ENCODE peak calls at places on chromosome 1, in four cellular contexts. One of them, this sample, is unnamed.

GRCh38 chr1:223334156-223334555 is 29.8 kb downstream of the SUSD4 start:
- DNase-seq in activated T-cell treated with anti-CD3 and anti-CD28 coated beads for 24 hours: no peak
- DNase-seq in left cardiac atrium: no peak
- DNase-seq in foreskin keratinocyte: no peak
- DNase-seq in this sample: no peak

GRCh38 chr1:26378088-26378878 is 5.7 kb upstream of the ZNF683 start:
- DNase-seq in activated T-cell treated with anti-CD3 and anti-CD28 coated beads for 24 hours: peak
- DNase-seq in left cardiac atrium: peak
- DNase-seq in foreskin keratinocyte: peak
- DNase-seq in this sample: peak

GRCh38 chr1:53375440-53375839 is 47.6 kb upstream of the LRP8 start:
- DNase-seq in activated T-cell treated with anti-CD3 and anti-CD28 coated beads for 24 hours: no peak
- DNase-seq in left cardiac atrium: no peak
- DNase-seq in foreskin keratinocyte: no peak
- DNase-seq in this sample: no peak

GRCh38 chr1:31866450-31866801 is 50.6 kb upstream of the SPOCD1 start:
- DNase-seq in activated T-cell treated with anti-CD3 and anti-CD28 coated beads for 24 hours: no peak
- DNase-seq in left cardiac atrium: no peak
- DNase-seq in foreskin keratinocyte: no peak
- DNase-seq in this sample: no peak

GRCh38 chr1:2848006-2848670 is 46.6 kb upstream of the TTC34 start:
- DNase-seq in activated T-cell treated with anti-CD3 and anti-CD28 coated beads for 24 hours: no peak
- DNase-seq in left cardiac atrium: peak
- DNase-seq in foreskin keratinocyte: no peak
- DNase-seq in this sample: no peak

GRCh38 chr1:7046314-7046713 is 261.1 kb downstream of the CAMTA1 start:
- DNase-seq in activated T-cell treated with anti-CD3 and anti-CD28 coated beads for 24 hours: no peak
- DNase-seq in left cardiac atrium: no peak
- DNase-seq in foreskin keratinocyte: peak
- DNase-seq in this sample: peak

GRCh38 chr1:7576946-7577657 is 194.0 kb upstream of the VAMP3 start:
- DNase-seq in activated T-cell treated with anti-CD3 and anti-CD28 coated beads for 24 hours: no peak
- DNase-seq in left cardiac atrium: peak
- DNase-seq in foreskin keratinocyte: no peak
- DNase-seq in this sample: no peak

GRCh38 chr1:18547460-18547859 is 66.7 kb downstream of the KLHDC7A start:
- DNase-seq in activated T-cell treated with anti-CD3 and anti-CD28 coated beads for 24 hours: no peak
- DNase-seq in left cardiac atrium: no peak
- DNase-seq in foreskin keratinocyte: no peak
- DNase-seq in this sample: no peak

GRCh38 chr1:111204211-111204883 is 3.9 kb upstream of the DENND2D start:
- DNase-seq in activated T-cell treated with anti-CD3 and anti-CD28 coated beads for 24 hours: peak
- DNase-seq in left cardiac atrium: peak
- DNase-seq in foreskin keratinocyte: no peak
- DNase-seq in this sample: no peak

GRCh38 chr1:88983791-88984552 is 8.5 kb downstream of the KYAT3 start:
- DNase-seq in activated T-cell treated with anti-CD3 and anti-CD28 coated beads for 24 hours: no peak
- DNase-seq in left cardiac atrium: no peak
- DNase-seq in foreskin keratinocyte: no peak
- DNase-seq in this sample: no peak

GRCh38 chr1:180235502-180236239 is 5.6 kb downstream of the LHX4 start:
- DNase-seq in activated T-cell treated with anti-CD3 and anti-CD28 coated beads for 24 hours: no peak
- DNase-seq in left cardiac atrium: no peak
- DNase-seq in foreskin keratinocyte: no peak
- DNase-seq in this sample: no peak

GRCh38 chr1:243227596-243227995 is 27.5 kb downstream of the CEP170 start:
- DNase-seq in activated T-cell treated with anti-CD3 and anti-CD28 coated beads for 24 hours: no peak
- DNase-seq in left cardiac atrium: no peak
- DNase-seq in foreskin keratinocyte: no peak
- DNase-seq in this sample: no peak

GRCh38 chr1:203126151-203126865 is 1.2 kb upstream of the ADORA1 start:
- DNase-seq in activated T-cell treated with anti-CD3 and anti-CD28 coated beads for 24 hours: no peak
- DNase-seq in left cardiac atrium: no peak
- DNase-seq in foreskin keratinocyte: no peak
- DNase-seq in this sample: no peak

This sample was measured in epithelial cell of prostate.